ENCODE peak calls at places on chromosome 1, in four cellular contexts. One of them, this sample, is unnamed.
A peak's percentile ranks its signal among the peaks of the same experiment; 100 is the strongest.

GRCh38 chr1:201990427-201990826 is 8.0 kb downstream of the RNPEP start:
- DNase-seq in K562: no peak
- DNase-seq in GM12878: no peak
- DNase-seq in HepG2: no peak
- DNase-seq in this sample: no peak

GRCh38 chr1:106465666-106466065 is 590.8 kb upstream of the PRMT6 start:
- DNase-seq in K562: no peak
- DNase-seq in GM12878: no peak
- DNase-seq in HepG2: no peak
- DNase-seq in this sample: no peak

GRCh38 chr1:36525166-36525565 is 42.5 kb upstream of the CSF3R start:
- DNase-seq in K562: no peak
- DNase-seq in GM12878: no peak
- DNase-seq in HepG2: no peak
- DNase-seq in this sample: no peak

GRCh38 chr1:236422517-236422876 is 28.4 kb downstream of the EDARADD start:
- DNase-seq in K562: no peak
- DNase-seq in GM12878: no peak
- DNase-seq in HepG2: no peak
- DNase-seq in this sample: no peak

GRCh38 chr1:116493484-116494350 is 77.1 kb downstream of the CD58 start:
- DNase-seq in K562: no peak
- DNase-seq in GM12878: no peak
- DNase-seq in HepG2: no peak
- DNase-seq in this sample: no peak

GRCh38 chr1:111818546-111818945 is 62.8 kb downstream of the DDX20 start:
- DNase-seq in K562: no peak
- DNase-seq in GM12878: no peak
- DNase-seq in HepG2: no peak
- DNase-seq in this sample: no peak

GRCh38 chr1:214824758-214825157 is 221.8 kb downstream of the CENPF start:
- DNase-seq in K562: no peak
- DNase-seq in GM12878: no peak
- DNase-seq in HepG2: no peak
- DNase-seq in this sample: no peak

GRCh38 chr1:15206418-15207030 is 40.5 kb upstream of the FHAD1 start:
- DNase-seq in K562: no peak
- DNase-seq in GM12878: peak; percentile 13
- DNase-seq in HepG2: peak; percentile 88
- DNase-seq in this sample: no peak

GRCh38 chr1:212981025-212981495 is 30.7 kb downstream of the VASH2 start:
- DNase-seq in K562: no peak
- DNase-seq in GM12878: no peak
- DNase-seq in HepG2: no peak
- DNase-seq in this sample: peak; percentile 40

GRCh38 chr1:107622540-107622939 is 342.4 kb downstream of the VAV3 start:
- DNase-seq in K562: no peak
- DNase-seq in GM12878: no peak
- DNase-seq in HepG2: no peak
- DNase-seq in this sample: no peak

GRCh38 chr1:219039755-219040154 is 133.9 kb upstream of the LYPLAL1 start:
- DNase-seq in K562: no peak
- DNase-seq in GM12878: no peak
- DNase-seq in HepG2: no peak
- DNase-seq in this sample: no peak

GRCh38 chr1:229378586-229379442 is 36.0 kb upstream of the CCSAP start:
- DNase-seq in K562: peak; percentile 51
- DNase-seq in GM12878: no peak
- DNase-seq in HepG2: no peak
- DNase-seq in this sample: no peak

GRCh38 chr1:9270290-9270900 is 22.3 kb upstream of the SPSB1 start:
- DNase-seq in K562: no peak
- DNase-seq in GM12878: no peak
- DNase-seq in HepG2: no peak
- DNase-seq in this sample: no peak
- TF ChIP-seq ESRRA in K562: no peak
- TF ChIP-seq ESRRA in GM12878: no peak
- TF ChIP-seq ESRRA in HepG2: no peak
- TF ChIP-seq ESRRA in this sample: no peak

GRCh38 chr1:232508161-232508661 is 121.7 kb downstream of the SIPA1L2 start:
- DNase-seq in K562: no peak
- DNase-seq in GM12878: no peak
- DNase-seq in HepG2: no peak
- DNase-seq in this sample: no peak
- TF ChIP-seq CTCF in K562: no peak
- TF ChIP-seq CTCF in GM12878: no peak
- TF ChIP-seq CTCF in HepG2: no peak
- TF ChIP-seq CTCF in this sample: no peak

GRCh38 chr1:89547563-89548485 is 23.2 kb downstream of the LRRC8B start:
- DNase-seq in K562: no peak
- DNase-seq in GM12878: no peak
- DNase-seq in HepG2: peak; percentile 16
- DNase-seq in this sample: peak; percentile 43
- TF ChIP-seq KDM1A in K562: no peak
- TF ChIP-seq KDM1A in GM12878: no peak
- TF ChIP-seq KDM1A in HepG2: no peak
- TF ChIP-seq KDM1A in this sample: no peak

GRCh38 chr1:176157995-176158394 is 49.1 kb downstream of the COP1 start:
- DNase-seq in K562: no peak
- DNase-seq in GM12878: no peak
- DNase-seq in HepG2: no peak
- DNase-seq in this sample: peak; percentile 5
- TF ChIP-seq ESRRA in K562: no peak
- TF ChIP-seq ESRRA in GM12878: no peak
- TF ChIP-seq ESRRA in HepG2: no peak
- TF ChIP-seq ESRRA in this sample: no peak

This sample was measured in A549.